ENCODE peak calls at places on chromosomes 3 and 15, in four cellular contexts. E, A, R and P are unnamed samples.
A peak's percentile ranks its signal among the peaks of the same experiment; 100 is the strongest.

GRCh38 chr15:93985925-93986324 is 245.4 kb upstream of the MCTP2 start:
- DNase-seq in E (no peak), A (no peak), R (no peak), P (peak; percentile 59)

GRCh38 chr3:73669268-73669667 is 44.5 kb upstream of the PDZRN3 start:
- DNase-seq in E (no peak), A (no peak), R (no peak), P (no peak)

GRCh38 chr3:176663819-176664218 is 533.5 kb downstream of the TBL1XR1 start:
- DNase-seq in E (peak; percentile 83), A (no peak), R (no peak), P (peak; percentile 34)

GRCh38 chr3:141647562-141647915 is 90.6 kb upstream of the RNF7 start:
- DNase-seq in E (no peak), A (no peak), R (no peak), P (no peak)

GRCh38 chr3:126998320-126998719 is 15.4 kb downstream of the PLXNA1 start:
- DNase-seq in E (no peak), A (no peak), R (no peak), P (no peak)

GRCh38 chr3:195256639-195257453 is 14.1 kb downstream of the XXYLT1 start:
- DNase-seq in E (no peak), A (no peak), R (no peak), P (no peak)

GRCh38 chr3:99910752-99911151 is 93.1 kb downstream of the CMSS1 start:
- DNase-seq in E (no peak), A (no peak), R (no peak), P (no peak)

GRCh38 chr3:63135362-63135761 is 142.7 kb upstream of the SYNPR start:
- DNase-seq in E (peak; percentile 19), A (no peak), R (no peak), P (no peak)

GRCh38 chr3:35648347-35648746 is 9.0 kb downstream of the ARPP21 start:
- DNase-seq in E (no peak), A (no peak), R (no peak), P (no peak)

GRCh38 chr15:39031596-39031995 is 467.0 kb upstream of the RASGRP1 start:
- DNase-seq in E (no peak), A (no peak), R (no peak), P (no peak)

GRCh38 chr3:151552589-151552988 is 91.7 kb upstream of the IGSF10 start:
- DNase-seq in E (no peak), A (no peak), R (no peak), P (peak; percentile 63)

GRCh38 chr3:99562990-99563607 is 75.3 kb upstream of the COL8A1 start:
- DNase-seq in E (no peak), A (no peak), R (no peak), P (no peak)

GRCh38 chr3:170469151-170470062 is 50.7 kb downstream of the CLDN11 start:
- DNase-seq in E (no peak), A (no peak), R (no peak), P (no peak)

GRCh38 chr15:65318870-65319356 is 14.4 kb downstream of the RNU5B-1 start:
- DNase-seq in E (peak; percentile 16), A (peak; percentile 56), R (peak; percentile 67), P (peak; percentile 73)

GRCh38 chr3:73773228-73773627 is 148.5 kb upstream of the PDZRN3 start:
- DNase-seq in E (no peak), A (no peak), R (no peak), P (no peak)

GRCh38 chr15:69474291-69474690 is 21.7 kb downstream of the RPLP1 start:
- DNase-seq in E (no peak), A (no peak), R (no peak), P (no peak)

GRCh38 chr3:12158387-12159226 is at the start of gene TIMP4:
- DNase-seq in E (no peak), A (no peak), R (no peak), P (no peak)

GRCh38 chr3:69462022-69462825 is 76.3 kb upstream of the FRMD4B start:
- DNase-seq in E (no peak), A (no peak), R (no peak), P (no peak)

GRCh38 chr15:46616033-46616432 is 981.2 kb downstream of the SQOR start:
- DNase-seq in E (no peak), A (no peak), R (no peak), P (no peak)

GRCh38 chr3:17639257-17639656 is 103.2 kb downstream of the TBC1D5 start:
- DNase-seq in E (no peak), A (no peak), R (no peak), P (no peak)

GRCh38 chr3:149342413-149343340 is 9.2 kb upstream of the TM4SF18 start:
- DNase-seq in E (no peak), A (no peak), R (no peak), P (peak; percentile 52)

GRCh38 chr15:80550910-80551265 is 144.2 kb upstream of the ABHD17C start:
- DNase-seq in E (no peak), A (no peak), R (no peak), P (no peak)

GRCh38 chr3:141150431-141150830 is 81.2 kb upstream of the PXYLP1 start:
- DNase-seq in E (no peak), A (no peak), R (no peak), P (no peak)

GRCh38 chr15:75455982-75456531 is 4.6 kb upstream of the SIN3A start:
- DNase-seq in E (no peak), A (peak; percentile 36), R (peak; percentile 35), P (peak; percentile 53)

GRCh38 chr15:87033056-87033455 is 953.4 kb downstream of the AGBL1 start:
- DNase-seq in E (no peak), A (no peak), R (no peak), P (no peak)

GRCh38 chr3:125003369-125003853 is 52.4 kb downstream of the HEG1 start:
- DNase-seq in E (no peak), A (no peak), R (peak; percentile 60), P (no peak)

GRCh38 chr3:64083588-64083974 is 60.3 kb upstream of the PSMD6 start:
- DNase-seq in E (no peak), A (no peak), R (no peak), P (no peak)